ENCODE peak calls at places on chromosomes 5 and 9, in nine cellular contexts. One of them, this sample, is unnamed.

GRCh38 chr9:26863074-26863473 is 29.5 kb downstream of the CAAP1 start:
- DNase-seq in MCF 10A: peak; percentile 15
- DNase-seq in heart right ventricle: no peak
- DNase-seq in Caco-2: no peak
- DNase-seq in astrocyte of the spinal cord: peak; percentile 23
- DNase-seq in bronchial epithelial cell: no peak
- DNase-seq in CD8-positive, alpha-beta T cell: no peak
- DNase-seq in neural progenitor cell: peak; percentile 7
- DNase-seq in lower leg skin: no peak
- DNase-seq in this sample: no peak

GRCh38 chr5:65742565-65743231 is 20.7 kb downstream of the NLN start:
- DNase-seq in neural progenitor cell: peak; percentile 48
- DNase-seq in MCF 10A: peak; percentile 72
- DNase-seq in bronchial epithelial cell: peak; percentile 85
- DNase-seq in CD8-positive, alpha-beta T cell: no peak
- DNase-seq in lower leg skin: no peak
- DNase-seq in Caco-2: peak; percentile 42
- DNase-seq in heart right ventricle: no peak
- DNase-seq in astrocyte of the spinal cord: peak; percentile 86
- DNase-seq in this sample: peak; percentile 66

GRCh38 chr5:132504746-132505145 is 14.2 kb upstream of the IRF1 start:
- DNase-seq in Caco-2: no peak
- DNase-seq in MCF 10A: no peak
- DNase-seq in astrocyte of the spinal cord: no peak
- DNase-seq in bronchial epithelial cell: no peak
- DNase-seq in neural progenitor cell: no peak
- DNase-seq in heart right ventricle: no peak
- DNase-seq in CD8-positive, alpha-beta T cell: no peak
- DNase-seq in lower leg skin: no peak
- DNase-seq in this sample: no peak

GRCh38 chr9:91954841-91955471 is 4.9 kb upstream of the ROR2 start:
- DNase-seq in Caco-2: peak; percentile 52
- DNase-seq in heart right ventricle: no peak
- DNase-seq in lower leg skin: no peak
- DNase-seq in bronchial epithelial cell: peak; percentile 49
- DNase-seq in CD8-positive, alpha-beta T cell: no peak
- DNase-seq in neural progenitor cell: peak; percentile 83
- DNase-seq in MCF 10A: peak; percentile 66
- DNase-seq in astrocyte of the spinal cord: peak; percentile 78
- DNase-seq in this sample: peak; percentile 48

GRCh38 chr9:131605770-131606590 is 60.7 kb downstream of the PRRT1B start:
- DNase-seq in MCF 10A: no peak
- DNase-seq in lower leg skin: no peak
- DNase-seq in astrocyte of the spinal cord: no peak
- DNase-seq in heart right ventricle: no peak
- DNase-seq in bronchial epithelial cell: no peak
- DNase-seq in CD8-positive, alpha-beta T cell: no peak
- DNase-seq in Caco-2: peak; percentile 87
- DNase-seq in neural progenitor cell: no peak
- DNase-seq in this sample: no peak

GRCh38 chr5:107124376-107124775 is 546.4 kb downstream of the EFNA5 start:
- DNase-seq in heart right ventricle: no peak
- DNase-seq in Caco-2: no peak
- DNase-seq in lower leg skin: no peak
- DNase-seq in astrocyte of the spinal cord: no peak
- DNase-seq in bronchial epithelial cell: no peak
- DNase-seq in CD8-positive, alpha-beta T cell: no peak
- DNase-seq in MCF 10A: no peak
- DNase-seq in neural progenitor cell: no peak
- DNase-seq in this sample: no peak

GRCh38 chr5:160926428-160926827 is 74.4 kb upstream of the ATP10B start:
- DNase-seq in neural progenitor cell: no peak
- DNase-seq in astrocyte of the spinal cord: no peak
- DNase-seq in MCF 10A: no peak
- DNase-seq in bronchial epithelial cell: peak; percentile 19
- DNase-seq in Caco-2: no peak
- DNase-seq in CD8-positive, alpha-beta T cell: no peak
- DNase-seq in lower leg skin: no peak
- DNase-seq in heart right ventricle: no peak
- DNase-seq in this sample: no peak

GRCh38 chr9:98056403-98057094 is at the start of gene NANS:
- DNase-seq in Caco-2: peak; percentile 97
- DNase-seq in lower leg skin: peak; percentile 99
- DNase-seq in neural progenitor cell: peak; percentile 96
- DNase-seq in bronchial epithelial cell: peak; percentile 91
- DNase-seq in MCF 10A: peak; percentile 94
- DNase-seq in CD8-positive, alpha-beta T cell: peak; percentile 90
- DNase-seq in heart right ventricle: peak; percentile 93
- DNase-seq in astrocyte of the spinal cord: peak; percentile 95
- DNase-seq in this sample: peak; percentile 98

GRCh38 chr9:104944356-104944755 is 16.4 kb upstream of the ABCA1 start:
- DNase-seq in neural progenitor cell: no peak
- DNase-seq in lower leg skin: no peak
- DNase-seq in bronchial epithelial cell: no peak
- DNase-seq in CD8-positive, alpha-beta T cell: no peak
- DNase-seq in heart right ventricle: no peak
- DNase-seq in Caco-2: no peak
- DNase-seq in astrocyte of the spinal cord: no peak
- DNase-seq in MCF 10A: no peak
- DNase-seq in this sample: no peak

GRCh38 chr5:124461857-124462423 is 284.5 kb downstream of the ZNF608 start:
- DNase-seq in astrocyte of the spinal cord: no peak
- DNase-seq in CD8-positive, alpha-beta T cell: no peak
- DNase-seq in MCF 10A: no peak
- DNase-seq in heart right ventricle: no peak
- DNase-seq in bronchial epithelial cell: no peak
- DNase-seq in Caco-2: no peak
- DNase-seq in neural progenitor cell: peak; percentile 57
- DNase-seq in lower leg skin: no peak
- DNase-seq in this sample: no peak

GRCh38 chr9:34072410-34072809 is 23.7 kb upstream of the UBAP2 start:
- DNase-seq in Caco-2: peak; percentile 90
- DNase-seq in bronchial epithelial cell: peak; percentile 99
- DNase-seq in lower leg skin: no peak
- DNase-seq in neural progenitor cell: peak; percentile 3
- DNase-seq in MCF 10A: peak; percentile 81
- DNase-seq in astrocyte of the spinal cord: no peak
- DNase-seq in heart right ventricle: no peak
- DNase-seq in CD8-positive, alpha-beta T cell: no peak
- DNase-seq in this sample: no peak

GRCh38 chr5:62593331-62593730 is 14.7 kb downstream of the LRRC70 start:
- DNase-seq in astrocyte of the spinal cord: no peak
- DNase-seq in neural progenitor cell: no peak
- DNase-seq in heart right ventricle: no peak
- DNase-seq in lower leg skin: no peak
- DNase-seq in bronchial epithelial cell: peak; percentile 33
- DNase-seq in CD8-positive, alpha-beta T cell: no peak
- DNase-seq in Caco-2: no peak
- DNase-seq in MCF 10A: peak; percentile 25
- DNase-seq in this sample: no peak

GRCh38 chr5:88480245-88480644 is 211.6 kb upstream of the TMEM161B start:
- DNase-seq in heart right ventricle: no peak
- DNase-seq in neural progenitor cell: no peak
- DNase-seq in CD8-positive, alpha-beta T cell: no peak
- DNase-seq in MCF 10A: no peak
- DNase-seq in lower leg skin: no peak
- DNase-seq in bronchial epithelial cell: no peak
- DNase-seq in astrocyte of the spinal cord: peak; percentile 15
- DNase-seq in Caco-2: no peak
- DNase-seq in this sample: no peak

GRCh38 chr9:117528225-117528624 is 113.4 kb upstream of the ASTN2 start:
- DNase-seq in heart right ventricle: no peak
- DNase-seq in Caco-2: no peak
- DNase-seq in bronchial epithelial cell: no peak
- DNase-seq in neural progenitor cell: no peak
- DNase-seq in lower leg skin: no peak
- DNase-seq in astrocyte of the spinal cord: no peak
- DNase-seq in CD8-positive, alpha-beta T cell: no peak
- DNase-seq in MCF 10A: no peak
- DNase-seq in this sample: no peak

GRCh38 chr5:42656661-42657035 is 100.0 kb upstream of the CCDC152 start:
- DNase-seq in Caco-2: no peak
- DNase-seq in bronchial epithelial cell: peak; percentile 47
- DNase-seq in astrocyte of the spinal cord: no peak
- DNase-seq in MCF 10A: peak; percentile 18
- DNase-seq in heart right ventricle: no peak
- DNase-seq in neural progenitor cell: no peak
- DNase-seq in CD8-positive, alpha-beta T cell: no peak
- DNase-seq in lower leg skin: no peak
- DNase-seq in this sample: no peak

GRCh38 chr9:74804018-74804385 is 83.7 kb downstream of the TRPM6 start:
- DNase-seq in heart right ventricle: no peak
- DNase-seq in bronchial epithelial cell: peak; percentile 67
- DNase-seq in MCF 10A: peak; percentile 43
- DNase-seq in lower leg skin: no peak
- DNase-seq in astrocyte of the spinal cord: peak; percentile 12
- DNase-seq in CD8-positive, alpha-beta T cell: no peak
- DNase-seq in Caco-2: no peak
- DNase-seq in neural progenitor cell: no peak
- DNase-seq in this sample: no peak

GRCh38 chr9:98168952-98169488 is 23.4 kb downstream of the CORO2A start:
- DNase-seq in heart right ventricle: peak; percentile 29
- DNase-seq in neural progenitor cell: peak; percentile 65
- DNase-seq in bronchial epithelial cell: peak; percentile 70
- DNase-seq in astrocyte of the spinal cord: peak; percentile 40
- DNase-seq in MCF 10A: peak; percentile 31
- DNase-seq in lower leg skin: no peak
- DNase-seq in CD8-positive, alpha-beta T cell: peak; percentile 54
- DNase-seq in Caco-2: peak; percentile 58
- DNase-seq in this sample: peak; percentile 93

DNA sequence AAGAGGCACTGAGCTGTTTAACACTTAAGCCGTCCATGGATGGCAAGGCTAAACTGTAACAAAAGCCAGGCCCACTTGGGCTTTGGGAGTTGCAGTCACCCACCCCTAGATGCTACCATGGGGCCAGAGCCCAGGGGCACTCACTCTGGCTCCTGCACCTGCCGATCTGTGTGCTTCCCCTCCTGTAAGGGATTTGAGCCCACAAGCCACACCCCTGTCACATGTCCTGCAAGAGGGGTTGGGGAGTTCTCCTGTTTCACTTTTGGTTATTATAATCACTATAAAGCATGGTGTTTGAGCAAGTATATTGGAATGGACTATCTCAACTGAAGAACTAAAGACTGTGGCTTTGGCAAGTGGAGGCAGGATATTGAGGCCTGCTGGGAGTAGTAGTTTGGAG is 14.0 kb upstream of the GPR151 start:
- DNase-seq in neural progenitor cell: no peak
- DNase-seq in astrocyte of the spinal cord: no peak
- DNase-seq in lower leg skin: no peak
- DNase-seq in CD8-positive, alpha-beta T cell: no peak
- DNase-seq in Caco-2: no peak
- DNase-seq in bronchial epithelial cell: no peak
- DNase-seq in MCF 10A: no peak
- DNase-seq in heart right ventricle: no peak
- DNase-seq in this sample: peak; percentile 30
- TF ChIP-seq CTCF in neural progenitor cell: no peak
- TF ChIP-seq CTCF in astrocyte of the spinal cord: no peak
- TF ChIP-seq CTCF in lower leg skin: no peak
- TF ChIP-seq CTCF in CD8-positive, alpha-beta T cell: no peak
- TF ChIP-seq CTCF in Caco-2: no peak
- TF ChIP-seq CTCF in bronchial epithelial cell: no peak
- TF ChIP-seq CTCF in MCF 10A: no peak
- TF ChIP-seq CTCF in heart right ventricle: no peak
- TF ChIP-seq CTCF in this sample: no peak

GRCh38 chr5:112492291-112492690 is 73.2 kb upstream of the EPB41L4A start:
- DNase-seq in lower leg skin: no peak
- DNase-seq in MCF 10A: peak; percentile 79
- DNase-seq in Caco-2: peak; percentile 52
- DNase-seq in heart right ventricle: peak; percentile 46
- DNase-seq in bronchial epithelial cell: peak; percentile 66
- DNase-seq in astrocyte of the spinal cord: peak; percentile 60
- DNase-seq in CD8-positive, alpha-beta T cell: no peak
- DNase-seq in neural progenitor cell: peak; percentile 74
- DNase-seq in this sample: peak; percentile 60

GRCh38 chr5:112485802-112486427 is 66.8 kb upstream of the EPB41L4A start:
- DNase-seq in bronchial epithelial cell: peak; percentile 13
- DNase-seq in CD8-positive, alpha-beta T cell: no peak
- DNase-seq in lower leg skin: no peak
- DNase-seq in MCF 10A: no peak
- DNase-seq in neural progenitor cell: no peak
- DNase-seq in astrocyte of the spinal cord: no peak
- DNase-seq in Caco-2: no peak
- DNase-seq in heart right ventricle: no peak
- DNase-seq in this sample: no peak

GRCh38 chr5:112491257-112491656 is 72.2 kb upstream of the EPB41L4A start:
- DNase-seq in neural progenitor cell: peak; percentile 7
- DNase-seq in heart right ventricle: no peak
- DNase-seq in bronchial epithelial cell: no peak
- DNase-seq in astrocyte of the spinal cord: no peak
- DNase-seq in lower leg skin: no peak
- DNase-seq in MCF 10A: peak; percentile 13
- DNase-seq in Caco-2: no peak
- DNase-seq in CD8-positive, alpha-beta T cell: no peak
- DNase-seq in this sample: no peak
- TF ChIP-seq CTCF in neural progenitor cell: peak; percentile 58
- TF ChIP-seq CTCF in heart right ventricle: peak; percentile 23
- TF ChIP-seq CTCF in bronchial epithelial cell: peak; percentile 35
- TF ChIP-seq CTCF in astrocyte of the spinal cord: peak; percentile 38
- TF ChIP-seq CTCF in lower leg skin: no peak
- TF ChIP-seq CTCF in MCF 10A: peak; percentile 15
- TF ChIP-seq CTCF in Caco-2: peak; percentile 50
- TF ChIP-seq CTCF in CD8-positive, alpha-beta T cell: no peak
- TF ChIP-seq CTCF in this sample: peak; percentile 25

DNA sequence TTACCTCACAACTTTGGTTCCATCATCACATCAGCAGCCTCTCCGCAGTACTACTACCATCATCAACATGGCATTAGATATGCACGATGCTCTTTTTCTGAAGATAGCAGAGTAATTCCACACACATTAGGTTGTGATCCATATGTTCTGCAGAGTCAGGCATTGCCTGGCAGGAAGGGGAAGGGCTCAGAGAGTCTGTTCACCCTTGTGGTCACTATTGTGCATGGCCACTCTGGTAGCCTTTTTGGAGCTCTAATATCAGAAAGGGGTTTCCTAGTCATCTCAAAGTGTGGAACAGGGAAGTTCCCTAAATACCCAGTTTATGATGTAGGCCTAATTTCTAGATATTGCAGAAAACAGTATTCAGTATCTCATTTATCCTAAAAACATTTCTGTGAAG is 373.6 kb downstream of the BNC2 start:
- DNase-seq in astrocyte of the spinal cord: no peak
- DNase-seq in heart right ventricle: no peak
- DNase-seq in lower leg skin: no peak
- DNase-seq in CD8-positive, alpha-beta T cell: no peak
- DNase-seq in Caco-2: no peak
- DNase-seq in MCF 10A: no peak
- DNase-seq in neural progenitor cell: no peak
- DNase-seq in bronchial epithelial cell: no peak
- DNase-seq in this sample: no peak
- TF ChIP-seq CTCF in astrocyte of the spinal cord: peak; percentile 5
- TF ChIP-seq CTCF in heart right ventricle: no peak
- TF ChIP-seq CTCF in lower leg skin: no peak
- TF ChIP-seq CTCF in CD8-positive, alpha-beta T cell: no peak
- TF ChIP-seq CTCF in Caco-2: no peak
- TF ChIP-seq CTCF in MCF 10A: no peak
- TF ChIP-seq CTCF in neural progenitor cell: peak; percentile 35
- TF ChIP-seq CTCF in bronchial epithelial cell: no peak
- TF ChIP-seq CTCF in this sample: no peak

DNA sequence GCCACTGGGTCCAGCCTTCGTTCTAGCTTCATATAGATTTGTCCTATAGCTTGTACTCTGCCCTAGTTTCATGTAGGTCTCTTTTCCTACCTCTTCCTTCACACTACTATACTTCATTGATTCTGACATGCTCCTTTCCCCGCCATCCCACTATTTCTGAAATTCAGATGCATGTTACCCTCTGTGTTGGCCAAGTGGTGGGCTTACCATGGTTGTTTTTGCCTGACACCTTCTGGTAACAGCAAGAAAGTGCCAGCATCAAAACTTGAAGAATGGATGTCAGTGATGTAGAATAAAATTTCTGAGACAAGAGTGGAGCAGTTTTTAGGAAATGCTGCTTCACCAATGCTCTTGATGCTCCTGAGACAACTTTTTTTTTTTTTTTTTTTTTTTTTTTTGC is 19.5 kb upstream of the SERINC5 start:
- DNase-seq in heart right ventricle: no peak
- DNase-seq in Caco-2: no peak
- DNase-seq in astrocyte of the spinal cord: peak; percentile 21
- DNase-seq in MCF 10A: peak; percentile 30
- DNase-seq in bronchial epithelial cell: peak; percentile 12
- DNase-seq in CD8-positive, alpha-beta T cell: no peak
- DNase-seq in lower leg skin: no peak
- DNase-seq in neural progenitor cell: peak; percentile 57
- DNase-seq in this sample: no peak
- TF ChIP-seq CTCF in heart right ventricle: peak; percentile 43
- TF ChIP-seq CTCF in Caco-2: peak; percentile 53
- TF ChIP-seq CTCF in astrocyte of the spinal cord: peak; percentile 61
- TF ChIP-seq CTCF in MCF 10A: peak; percentile 19
- TF ChIP-seq CTCF in bronchial epithelial cell: peak; percentile 9
- TF ChIP-seq CTCF in CD8-positive, alpha-beta T cell: peak; percentile 51
- TF ChIP-seq CTCF in lower leg skin: no peak
- TF ChIP-seq CTCF in neural progenitor cell: peak; percentile 67
- TF ChIP-seq CTCF in this sample: peak; percentile 60